ENCODE peak calls at places on chromosomes 1 and 21, in seven cellular contexts. One of them, this sample, is unnamed.
A peak's percentile ranks its signal among the peaks of the same experiment; 100 is the strongest.

GRCh38 chr1:3060601-3061551 is 8.1 kb upstream of the PRDM16 start:
- DNase-seq in uterus: no peak
- DNase-seq in AG04450: no peak
- DNase-seq in lower lobe of right lung: peak; percentile 38
- DNase-seq in PC-3: peak; percentile 52
- DNase-seq in Peyer's patch: peak; percentile 41
- DNase-seq in body of pancreas: no peak
- DNase-seq in this sample: peak; percentile 18

GRCh38 chr1:206714331-206715058 is 29.8 kb downstream of the MAPKAPK2 start:
- DNase-seq in Peyer's patch: peak; percentile 73
- DNase-seq in body of pancreas: peak; percentile 79
- DNase-seq in AG04450: no peak
- DNase-seq in PC-3: peak; percentile 99
- DNase-seq in uterus: no peak
- DNase-seq in lower lobe of right lung: no peak
- DNase-seq in this sample: peak; percentile 55

GRCh38 chr1:39178541-39179431 is 25.7 kb upstream of the MACF1 start:
- DNase-seq in PC-3: peak; percentile 94
- DNase-seq in Peyer's patch: no peak
- DNase-seq in AG04450: no peak
- DNase-seq in uterus: peak; percentile 39
- DNase-seq in body of pancreas: peak; percentile 57
- DNase-seq in lower lobe of right lung: no peak
- DNase-seq in this sample: peak; percentile 83

GRCh38 chr1:9643351-9644256 is 7.9 kb upstream of the PIK3CD start:
- DNase-seq in uterus: no peak
- DNase-seq in body of pancreas: peak; percentile 19
- DNase-seq in AG04450: no peak
- DNase-seq in lower lobe of right lung: no peak
- DNase-seq in Peyer's patch: no peak
- DNase-seq in PC-3: no peak
- DNase-seq in this sample: no peak

GRCh38 chr1:158434755-158435154 is 8.7 kb upstream of the OR10K2 start:
- DNase-seq in AG04450: no peak
- DNase-seq in Peyer's patch: no peak
- DNase-seq in body of pancreas: no peak
- DNase-seq in lower lobe of right lung: no peak
- DNase-seq in uterus: no peak
- DNase-seq in PC-3: no peak
- DNase-seq in this sample: no peak

GRCh38 chr1:114025609-114026401 is 46.5 kb downstream of the OLFML3 start:
- DNase-seq in uterus: no peak
- DNase-seq in AG04450: no peak
- DNase-seq in PC-3: no peak
- DNase-seq in body of pancreas: no peak
- DNase-seq in lower lobe of right lung: no peak
- DNase-seq in Peyer's patch: no peak
- DNase-seq in this sample: no peak

GRCh38 chr1:243917177-243917862 is 67.3 kb upstream of the AKT3 start:
- DNase-seq in uterus: peak; percentile 60
- DNase-seq in lower lobe of right lung: peak; percentile 52
- DNase-seq in Peyer's patch: no peak
- DNase-seq in PC-3: peak; percentile 93
- DNase-seq in AG04450: peak; percentile 72
- DNase-seq in body of pancreas: peak; percentile 27
- DNase-seq in this sample: peak; percentile 52

GRCh38 chr1:233240839-233241682 is 54.5 kb downstream of the PCNX2 start:
- DNase-seq in Peyer's patch: peak; percentile 72
- DNase-seq in uterus: peak; percentile 21
- DNase-seq in AG04450: no peak
- DNase-seq in PC-3: peak; percentile 39
- DNase-seq in lower lobe of right lung: peak; percentile 71
- DNase-seq in body of pancreas: peak; percentile 68
- DNase-seq in this sample: peak; percentile 21

GRCh38 chr1:184255560-184255959 is 131.3 kb upstream of the C1orf21 start:
- DNase-seq in lower lobe of right lung: no peak
- DNase-seq in Peyer's patch: no peak
- DNase-seq in PC-3: no peak
- DNase-seq in uterus: no peak
- DNase-seq in AG04450: no peak
- DNase-seq in body of pancreas: no peak
- DNase-seq in this sample: no peak

DNA sequence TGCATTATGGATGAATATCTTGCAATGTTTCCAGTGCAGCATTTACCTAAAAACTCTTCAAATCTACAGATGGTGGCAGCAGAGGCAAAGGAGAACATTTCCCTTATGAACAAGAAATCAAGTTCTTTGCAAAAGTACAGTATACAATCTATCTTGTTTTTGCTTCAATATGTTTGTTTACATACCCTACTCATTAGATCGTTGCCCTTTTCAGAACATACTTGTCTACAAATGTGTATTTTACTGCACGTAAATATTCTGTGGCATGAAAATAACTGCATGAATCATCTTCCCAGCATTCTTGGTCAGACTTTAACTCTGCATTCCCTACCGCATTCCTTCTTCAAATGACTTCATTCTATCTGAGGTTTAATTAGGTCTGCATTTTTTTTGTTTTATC is 212.7 kb downstream of the ZP4 start:
- DNase-seq in uterus: no peak
- DNase-seq in lower lobe of right lung: no peak
- DNase-seq in AG04450: peak; percentile 47
- DNase-seq in body of pancreas: no peak
- DNase-seq in PC-3: peak; percentile 34
- DNase-seq in Peyer's patch: no peak
- DNase-seq in this sample: peak; percentile 30
- TF ChIP-seq CTCF in uterus: no peak
- TF ChIP-seq CTCF in lower lobe of right lung: no peak
- TF ChIP-seq CTCF in AG04450: peak; percentile 30
- TF ChIP-seq CTCF in body of pancreas: peak; percentile 34
- TF ChIP-seq CTCF in PC-3: peak; percentile 36
- TF ChIP-seq CTCF in Peyer's patch: peak; percentile 67
- TF ChIP-seq CTCF in this sample: peak; percentile 30

DNA sequence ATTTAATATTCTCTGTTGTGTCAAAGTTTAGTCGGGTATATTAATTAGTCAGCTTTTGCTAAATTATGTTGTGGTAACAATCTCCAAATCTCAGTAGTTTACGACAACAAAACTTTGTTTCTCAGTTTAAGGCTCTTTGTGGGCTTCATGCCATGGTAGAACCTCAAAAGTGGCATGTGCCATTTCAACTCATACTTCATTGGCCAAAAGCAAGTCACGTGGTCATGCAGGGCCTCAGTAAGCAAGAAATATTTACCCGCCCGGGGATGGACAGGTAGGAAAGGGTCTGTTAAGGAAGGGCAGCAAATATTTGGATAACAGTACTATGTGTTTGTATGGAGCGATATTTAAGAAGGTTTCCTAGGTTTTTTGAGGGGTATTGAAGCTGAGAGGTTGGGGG is 38.6 kb downstream of the ITSN1 start:
- DNase-seq in lower lobe of right lung: no peak
- DNase-seq in Peyer's patch: no peak
- DNase-seq in AG04450: no peak
- DNase-seq in uterus: no peak
- DNase-seq in body of pancreas: no peak
- DNase-seq in PC-3: no peak
- DNase-seq in this sample: no peak
- H3K27ac ChIP-seq in lower lobe of right lung: no peak overlapping the region
- H3K27ac ChIP-seq in Peyer's patch: no peak overlapping the region
- H3K27ac ChIP-seq in AG04450: no peak overlapping the region
- H3K27ac ChIP-seq in uterus: no peak overlapping the region
- H3K27ac ChIP-seq in body of pancreas: no peak overlapping the region
- H3K27ac ChIP-seq in PC-3: no peak overlapping the region
- H3K27ac ChIP-seq in this sample: no peak overlapping the region

GRCh38 chr1:1777950-1778826 is at the start of gene NADK:
- DNase-seq in PC-3: peak; percentile 90
- DNase-seq in uterus: no peak
- DNase-seq in Peyer's patch: peak; percentile 81
- DNase-seq in body of pancreas: peak; percentile 60
- DNase-seq in AG04450: no peak
- DNase-seq in lower lobe of right lung: peak; percentile 78
- DNase-seq in this sample: peak; percentile 71

GRCh38 chr1:1781526-1781903 is 3.2 kb upstream of the NADK start:
- DNase-seq in uterus: no peak
- DNase-seq in body of pancreas: no peak
- DNase-seq in AG04450: no peak
- DNase-seq in Peyer's patch: no peak
- DNase-seq in lower lobe of right lung: peak; percentile 42
- DNase-seq in PC-3: no peak
- DNase-seq in this sample: no peak

GRCh38 chr1:1780598-1781525 is 2.6 kb upstream of the NADK start:
- DNase-seq in uterus: no peak
- DNase-seq in Peyer's patch: no peak
- DNase-seq in lower lobe of right lung: peak; percentile 42
- DNase-seq in AG04450: no peak
- DNase-seq in PC-3: no peak
- DNase-seq in body of pancreas: no peak
- DNase-seq in this sample: peak; percentile 28

GRCh38 chr1:1778827-1779675 is 781 bp upstream of the NADK start:
- DNase-seq in lower lobe of right lung: peak; percentile 96
- DNase-seq in body of pancreas: peak; percentile 91
- DNase-seq in AG04450: no peak
- DNase-seq in uterus: no peak
- DNase-seq in Peyer's patch: peak; percentile 97
- DNase-seq in PC-3: peak; percentile 90
- DNase-seq in this sample: peak; percentile 81

DNA sequence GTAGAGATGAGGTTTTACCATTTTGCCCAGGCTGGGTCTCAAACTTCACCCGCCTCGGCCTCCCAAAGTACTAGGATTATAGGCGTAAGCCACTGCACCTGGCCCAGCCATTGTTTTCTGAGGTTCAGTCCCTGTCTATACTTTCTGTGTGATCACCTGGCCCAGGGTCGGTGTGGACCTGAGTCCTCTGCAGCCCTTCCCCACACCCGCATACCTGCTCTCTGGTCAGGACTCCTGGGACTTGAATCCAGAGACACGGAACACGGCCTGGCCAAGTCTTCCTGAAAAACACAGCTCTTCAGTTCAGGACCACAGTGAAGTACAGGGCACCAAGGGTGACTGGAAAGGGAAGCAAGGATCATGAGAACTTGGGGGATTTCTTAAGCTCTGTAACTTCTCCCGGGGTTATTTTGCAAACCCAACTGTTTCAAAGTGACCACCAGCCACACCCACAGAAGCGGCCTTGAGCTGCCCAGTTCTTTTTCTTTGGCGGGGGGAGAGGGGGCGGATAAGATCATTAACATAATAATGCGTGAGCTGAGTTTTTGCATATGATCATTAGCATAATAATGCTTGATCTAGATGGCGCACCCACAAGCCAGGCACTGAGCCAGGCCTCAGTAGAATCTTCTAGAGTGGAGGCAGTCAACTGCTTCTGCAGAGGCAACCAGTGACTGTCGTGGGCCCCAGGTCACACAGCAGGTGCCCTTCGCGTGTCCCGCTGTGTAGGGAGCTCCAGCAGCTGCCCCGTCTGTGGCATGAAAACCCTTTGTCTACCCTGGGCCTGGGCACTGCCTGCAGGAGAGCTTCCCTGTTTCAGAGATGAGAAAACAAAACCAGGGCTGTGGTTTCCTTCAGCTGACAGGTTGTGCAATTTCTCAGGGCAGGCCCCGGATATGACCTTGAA is 1.7 kb upstream of the NADK start:
- DNase-seq in Peyer's patch: peak; percentile 91
- DNase-seq in AG04450: no peak
- DNase-seq in body of pancreas: peak; percentile 81
- DNase-seq in lower lobe of right lung: peak; percentile 82
- DNase-seq in uterus: no peak
- DNase-seq in PC-3: no peak
- DNase-seq in this sample: no peak
- TF ChIP-seq CTCF in Peyer's patch: no peak
- TF ChIP-seq CTCF in AG04450: no peak
- TF ChIP-seq CTCF in body of pancreas: no peak
- TF ChIP-seq CTCF in lower lobe of right lung: no peak
- TF ChIP-seq CTCF in uterus: no peak
- TF ChIP-seq CTCF in PC-3: no peak
- TF ChIP-seq CTCF in this sample: no peak

DNA sequence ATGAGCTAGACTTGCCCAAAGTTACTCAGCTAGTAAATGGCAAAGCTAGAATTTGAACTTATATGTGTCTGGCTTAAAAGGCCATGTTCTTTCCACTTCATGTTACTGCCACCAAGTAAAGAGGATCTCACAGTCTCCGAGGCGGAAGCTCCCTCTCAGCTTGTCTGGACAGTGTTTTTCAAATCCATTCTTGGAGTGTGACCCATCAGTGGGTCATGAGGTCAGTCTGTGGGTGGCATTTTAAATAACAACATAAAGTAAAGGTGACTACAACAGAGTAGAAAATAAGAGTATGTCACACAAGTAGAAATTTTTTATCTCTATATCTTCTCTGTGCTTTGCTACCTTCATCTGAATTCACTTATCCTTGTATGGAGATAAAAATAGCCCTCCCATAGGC is 3.2 kb upstream of the HMGB4 start:
- DNase-seq in uterus: no peak
- DNase-seq in Peyer's patch: no peak
- DNase-seq in PC-3: no peak
- DNase-seq in lower lobe of right lung: no peak
- DNase-seq in AG04450: no peak
- DNase-seq in body of pancreas: no peak
- DNase-seq in this sample: no peak
- H3K27ac ChIP-seq in uterus: no peak overlapping the region
- H3K27ac ChIP-seq in Peyer's patch: no peak overlapping the region
- H3K27ac ChIP-seq in PC-3: no peak overlapping the region
- H3K27ac ChIP-seq in lower lobe of right lung: no peak overlapping the region
- H3K27ac ChIP-seq in AG04450: no peak overlapping the region
- H3K27ac ChIP-seq in body of pancreas: no peak overlapping the region
- H3K27ac ChIP-seq in this sample: no peak overlapping the region

GRCh38 chr1:36542962-36543515 is 60.3 kb upstream of the CSF3R start:
- DNase-seq in PC-3: peak; percentile 10
- DNase-seq in lower lobe of right lung: no peak
- DNase-seq in body of pancreas: no peak
- DNase-seq in uterus: no peak
- DNase-seq in Peyer's patch: no peak
- DNase-seq in AG04450: no peak
- DNase-seq in this sample: no peak
- TF ChIP-seq CTCF in PC-3: peak; percentile 48
- TF ChIP-seq CTCF in lower lobe of right lung: no peak
- TF ChIP-seq CTCF in body of pancreas: no peak
- TF ChIP-seq CTCF in uterus: no peak
- TF ChIP-seq CTCF in Peyer's patch: no peak
- TF ChIP-seq CTCF in AG04450: peak; percentile 14
- TF ChIP-seq CTCF in this sample: no peak

DNA sequence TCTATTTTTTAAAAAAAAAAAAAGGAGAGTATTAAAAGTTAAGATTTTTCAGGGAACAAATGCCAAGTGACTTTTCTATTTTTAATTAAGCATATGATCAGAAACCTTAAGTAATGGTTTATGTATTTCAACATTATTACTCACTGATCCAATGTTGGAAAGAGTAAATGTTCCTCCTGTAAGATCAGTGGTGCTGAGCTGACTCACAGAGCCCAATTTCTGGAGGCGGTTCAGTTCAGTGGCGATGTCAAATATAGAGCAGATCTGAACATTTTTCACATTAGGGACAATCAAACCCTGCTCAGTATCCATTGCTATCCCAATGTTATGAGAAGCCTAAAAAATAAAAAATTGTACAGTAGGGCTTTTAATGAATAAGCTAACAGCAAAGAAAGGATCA is 28.2 kb upstream of the LRRC39 start:
- DNase-seq in body of pancreas: no peak
- DNase-seq in Peyer's patch: no peak
- DNase-seq in PC-3: no peak
- DNase-seq in AG04450: no peak
- DNase-seq in lower lobe of right lung: no peak
- DNase-seq in uterus: no peak
- DNase-seq in this sample: no peak
- H3K27ac ChIP-seq in body of pancreas: no peak overlapping the region
- H3K27ac ChIP-seq in Peyer's patch: no peak overlapping the region
- H3K27ac ChIP-seq in PC-3: no peak overlapping the region
- H3K27ac ChIP-seq in AG04450: no peak overlapping the region
- H3K27ac ChIP-seq in lower lobe of right lung: no peak overlapping the region
- H3K27ac ChIP-seq in uterus: no peak overlapping the region
- H3K27ac ChIP-seq in this sample: no peak overlapping the region

This sample was measured in RWPE1.